ENCODE peak calls at places on chromosome 14, in eight cellular contexts. One of them, this sample, is unnamed.

GRCh38 chr14:91817566-91818325 is 49.6 kb downstream of the TC2N start:
- DNase-seq in psoas muscle: no peak
- DNase-seq in uterus: no peak
- DNase-seq in PC-3: no peak
- DNase-seq in AG10803: no peak
- DNase-seq in left ventricle myocardium inferior: no peak
- DNase-seq in cardiac fibroblast: no peak
- DNase-seq in HL-60: peak
- DNase-seq in this sample: no peak

GRCh38 chr14:104805326-104805678 is 4.4 kb downstream of the ZBTB42 start:
- DNase-seq in psoas muscle: peak
- DNase-seq in uterus: no peak
- DNase-seq in PC-3: peak
- DNase-seq in AG10803: peak
- DNase-seq in left ventricle myocardium inferior: no peak
- DNase-seq in cardiac fibroblast: peak
- DNase-seq in HL-60: no peak
- DNase-seq in this sample: peak

GRCh38 chr14:67397536-67397935 is 14.4 kb downstream of the PLEK2 start:
- DNase-seq in psoas muscle: no peak
- DNase-seq in uterus: no peak
- DNase-seq in PC-3: no peak
- DNase-seq in AG10803: no peak
- DNase-seq in left ventricle myocardium inferior: no peak
- DNase-seq in cardiac fibroblast: no peak
- DNase-seq in HL-60: no peak
- DNase-seq in this sample: no peak

GRCh38 chr14:25007832-25008231 is 42.1 kb downstream of the STXBP6 start:
- DNase-seq in psoas muscle: no peak
- DNase-seq in uterus: peak
- DNase-seq in PC-3: no peak
- DNase-seq in AG10803: peak
- DNase-seq in left ventricle myocardium inferior: no peak
- DNase-seq in cardiac fibroblast: no peak
- DNase-seq in HL-60: no peak
- DNase-seq in this sample: no peak

GRCh38 chr14:105532111-105532623 is 5.8 kb downstream of the TMEM121 start:
- DNase-seq in psoas muscle: no peak
- DNase-seq in uterus: no peak
- DNase-seq in PC-3: no peak
- DNase-seq in AG10803: no peak
- DNase-seq in left ventricle myocardium inferior: no peak
- DNase-seq in cardiac fibroblast: no peak
- DNase-seq in HL-60: no peak
- DNase-seq in this sample: no peak

GRCh38 chr14:37027188-37027824 is 145.1 kb downstream of the SLC25A21 start:
- DNase-seq in psoas muscle: no peak
- DNase-seq in uterus: no peak
- DNase-seq in PC-3: no peak
- DNase-seq in AG10803: no peak
- DNase-seq in left ventricle myocardium inferior: no peak
- DNase-seq in cardiac fibroblast: no peak
- DNase-seq in HL-60: peak
- DNase-seq in this sample: peak

GRCh38 chr14:58395815-58396626 is at the start of gene TOMM20L:
- DNase-seq in psoas muscle: peak
- DNase-seq in uterus: peak
- DNase-seq in PC-3: peak
- DNase-seq in AG10803: peak
- DNase-seq in left ventricle myocardium inferior: peak
- DNase-seq in cardiac fibroblast: peak
- DNase-seq in HL-60: peak
- DNase-seq in this sample: peak

GRCh38 chr14:101559624-101560533 is 1.4 kb upstream of the DIO3 start:
- DNase-seq in psoas muscle: peak
- DNase-seq in uterus: peak
- DNase-seq in PC-3: peak
- DNase-seq in AG10803: peak
- DNase-seq in left ventricle myocardium inferior: peak
- DNase-seq in cardiac fibroblast: peak
- DNase-seq in HL-60: no peak
- DNase-seq in this sample: no peak

GRCh38 chr14:95815226-95815690 is 61.4 kb upstream of the TUNAR start:
- DNase-seq in psoas muscle: no peak
- DNase-seq in uterus: no peak
- DNase-seq in PC-3: no peak
- DNase-seq in AG10803: no peak
- DNase-seq in left ventricle myocardium inferior: no peak
- DNase-seq in cardiac fibroblast: no peak
- DNase-seq in HL-60: no peak
- DNase-seq in this sample: no peak

GRCh38 chr14:26200675-26201074 is 397.2 kb downstream of the NOVA1 start:
- DNase-seq in psoas muscle: no peak
- DNase-seq in uterus: no peak
- DNase-seq in PC-3: peak
- DNase-seq in AG10803: peak
- DNase-seq in left ventricle myocardium inferior: no peak
- DNase-seq in cardiac fibroblast: peak
- DNase-seq in HL-60: no peak
- DNase-seq in this sample: peak

GRCh38 chr14:69657961-69658360 is 46.6 kb downstream of the SUSD6 start:
- DNase-seq in psoas muscle: no peak
- DNase-seq in uterus: no peak
- DNase-seq in PC-3: peak
- DNase-seq in AG10803: peak
- DNase-seq in left ventricle myocardium inferior: no peak
- DNase-seq in cardiac fibroblast: peak
- DNase-seq in HL-60: no peak
- DNase-seq in this sample: peak

GRCh38 chr14:61326847-61327246 is 5.5 kb downstream of the PRKCH start:
- DNase-seq in psoas muscle: peak
- DNase-seq in uterus: peak
- DNase-seq in PC-3: peak
- DNase-seq in AG10803: no peak
- DNase-seq in left ventricle myocardium inferior: peak
- DNase-seq in cardiac fibroblast: peak
- DNase-seq in HL-60: no peak
- DNase-seq in this sample: peak

GRCh38 chr14:51093371-51094281 is 1.3 kb downstream of the TRIM9 start:
- DNase-seq in psoas muscle: peak
- DNase-seq in uterus: peak
- DNase-seq in PC-3: no peak
- DNase-seq in AG10803: no peak
- DNase-seq in left ventricle myocardium inferior: peak
- DNase-seq in cardiac fibroblast: peak
- DNase-seq in HL-60: no peak
- DNase-seq in this sample: no peak

DNA sequence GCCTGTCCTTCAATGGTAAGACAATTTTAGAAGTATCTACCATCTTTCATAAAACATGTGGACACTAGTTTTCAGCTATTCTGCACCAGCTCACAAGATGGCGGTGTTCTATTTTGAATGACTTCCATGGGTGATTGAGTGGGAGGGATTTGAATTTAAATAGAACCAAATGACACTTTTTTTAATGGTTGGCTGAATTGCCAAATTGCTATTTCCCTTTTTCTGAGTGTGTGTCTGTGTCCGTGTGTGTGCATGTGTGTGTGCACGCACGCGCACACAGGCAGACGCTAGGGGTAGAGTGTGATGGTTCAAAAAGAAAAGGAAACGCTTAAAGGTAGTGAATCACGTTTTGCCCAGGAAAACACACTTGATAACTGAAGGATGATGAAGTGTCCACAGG is 362.6 kb downstream of the DAD1 start:
- DNase-seq in psoas muscle: no peak
- DNase-seq in uterus: no peak
- DNase-seq in PC-3: peak
- DNase-seq in AG10803: no peak
- DNase-seq in left ventricle myocardium inferior: no peak
- DNase-seq in cardiac fibroblast: peak
- DNase-seq in HL-60: peak
- DNase-seq in this sample: no peak
- TF ChIP-seq CTCF in psoas muscle: no peak
- TF ChIP-seq CTCF in uterus: no peak
- TF ChIP-seq CTCF in PC-3: peak
- TF ChIP-seq CTCF in AG10803: no peak
- TF ChIP-seq CTCF in left ventricle myocardium inferior: no peak
- TF ChIP-seq CTCF in cardiac fibroblast: no peak
- TF ChIP-seq CTCF in HL-60: peak
- TF ChIP-seq CTCF in this sample: no peak

GRCh38 chr14:75259946-75260545 is 18.6 kb upstream of the FOS start:
- DNase-seq in psoas muscle: no peak
- DNase-seq in uterus: no peak
- DNase-seq in PC-3: no peak
- DNase-seq in AG10803: peak
- DNase-seq in left ventricle myocardium inferior: no peak
- DNase-seq in cardiac fibroblast: no peak
- DNase-seq in HL-60: no peak
- DNase-seq in this sample: no peak
- H3K4me3 ChIP-seq in psoas muscle: no peak
- H3K4me3 ChIP-seq in uterus: no peak
- H3K4me3 ChIP-seq in PC-3: peak
- H3K4me3 ChIP-seq in AG10803: no peak
- H3K4me3 ChIP-seq in left ventricle myocardium inferior: peak
- H3K4me3 ChIP-seq in cardiac fibroblast: no peak
- H3K4me3 ChIP-seq in HL-60: no peak
- H3K4me3 ChIP-seq in this sample: no peak

GRCh38 chr14:100466111-100466856 is 120.9 kb downstream of the BEGAIN start:
- DNase-seq in psoas muscle: no peak
- DNase-seq in uterus: no peak
- DNase-seq in PC-3: no peak
- DNase-seq in AG10803: no peak
- DNase-seq in left ventricle myocardium inferior: no peak
- DNase-seq in cardiac fibroblast: no peak
- DNase-seq in HL-60: no peak
- DNase-seq in this sample: no peak
- TF ChIP-seq CTCF in psoas muscle: no peak
- TF ChIP-seq CTCF in uterus: no peak
- TF ChIP-seq CTCF in PC-3: no peak
- TF ChIP-seq CTCF in AG10803: no peak
- TF ChIP-seq CTCF in left ventricle myocardium inferior: no peak
- TF ChIP-seq CTCF in cardiac fibroblast: no peak
- TF ChIP-seq CTCF in HL-60: no peak
- TF ChIP-seq CTCF in this sample: no peak

DNA sequence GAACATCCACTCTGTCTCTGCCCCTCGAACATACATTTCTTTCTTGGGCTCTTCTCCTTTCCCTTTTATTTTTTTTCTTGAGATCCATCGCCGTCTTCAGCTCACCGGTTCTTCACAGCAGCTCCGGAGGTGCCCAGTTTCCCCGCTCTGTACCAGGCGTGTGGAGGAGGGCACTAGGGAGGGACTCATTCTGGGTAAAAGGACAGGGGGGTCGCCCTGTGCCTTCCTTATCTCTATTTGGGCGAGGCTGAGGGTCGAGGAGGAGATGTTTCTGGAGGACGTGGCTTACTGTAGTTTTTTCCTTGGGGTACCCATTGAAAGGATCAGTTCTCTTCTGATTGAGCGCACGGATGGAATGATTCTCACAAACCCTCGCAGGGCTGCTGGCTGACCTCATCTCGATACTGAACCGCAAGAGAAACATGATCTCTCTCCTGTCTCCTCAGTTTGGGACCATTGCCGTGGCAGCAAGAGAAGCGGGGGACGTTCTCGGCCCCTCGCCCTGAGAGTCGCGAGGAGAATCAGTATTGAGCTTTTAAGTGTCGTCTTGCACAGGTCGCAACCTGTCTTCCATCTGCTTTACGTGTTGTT is 386 bp downstream of the LIN52 start:
- DNase-seq in psoas muscle: peak
- DNase-seq in uterus: no peak
- DNase-seq in PC-3: peak
- DNase-seq in AG10803: peak
- DNase-seq in left ventricle myocardium inferior: no peak
- DNase-seq in cardiac fibroblast: peak
- DNase-seq in HL-60: no peak
- DNase-seq in this sample: peak
- H3K4me3 ChIP-seq in psoas muscle: peak
- H3K4me3 ChIP-seq in uterus: peak
- H3K4me3 ChIP-seq in PC-3: peak
- H3K4me3 ChIP-seq in AG10803: peak
- H3K4me3 ChIP-seq in left ventricle myocardium inferior: peak
- H3K4me3 ChIP-seq in cardiac fibroblast: peak
- H3K4me3 ChIP-seq in HL-60: peak
- H3K4me3 ChIP-seq in this sample: peak

This sample was measured in fibroblast of mammary gland.